ENCODE peak calls at places on chromosomes 2 and 18, in four cellular contexts. Z is GM12878, B is A549, W is K562. A is an unnamed sample.

GRCh38 chr18:31274915-31275314 is 43.0 kb upstream of the DSG1 start:
- DNase-seq in B (peak), Z (no peak), W (no peak), A (peak)

GRCh38 chr2:187338679-187339121 is 109.4 kb downstream of the CALCRL start:
- DNase-seq in B (no peak), Z (no peak), W (no peak), A (no peak)

GRCh38 chr18:49400398-49401072 is 59.9 kb downstream of the DYM start:
- DNase-seq in B (peak), Z (no peak), W (no peak), A (peak)

GRCh38 chr2:109243526-109244425 is 114.8 kb downstream of the SH3RF3 start:
- DNase-seq in B (no peak), W (no peak), Z (no peak), A (no peak)

GRCh38 chr2:50564781-50565180 is 467.2 kb downstream of the NRXN1 start:
- DNase-seq in Z (no peak), W (no peak), B (no peak), A (no peak)

GRCh38 chr18:39455300-39455699 is 1889.7 kb upstream of the CELF4 start:
- DNase-seq in W (no peak), B (peak), Z (no peak), A (peak)

GRCh38 chr2:213885485-213885884 is 525.4 kb upstream of the VWC2L start:
- DNase-seq in Z (no peak), W (no peak), B (no peak), A (no peak)

GRCh38 chr2:2562867-2563266 is 231.8 kb upstream of the MYT1L start:
- DNase-seq in W (no peak), Z (no peak), B (no peak), A (no peak)

GRCh38 chr18:33210575-33211189 is 229.8 kb downstream of the CCDC178 start:
- DNase-seq in Z (no peak), B (peak), W (no peak), A (peak)

GRCh38 chr2:88027709-88028389 is 11.5 kb upstream of the RNU2-63P start:
- DNase-seq in Z (no peak), B (no peak), W (no peak), A (no peak)

GRCh38 chr2:88019985-88020384 is 3.6 kb upstream of the RNU2-63P start:
- DNase-seq in W (no peak), Z (no peak), B (no peak), A (no peak)

GRCh38 chr2:88028931-88029330 is 12.6 kb upstream of the RNU2-63P start:
- DNase-seq in W (no peak), B (no peak), Z (no peak), A (no peak)

GRCh38 chr2:88022522-88022921 is 6.2 kb upstream of the RNU2-63P start:
- DNase-seq in B (no peak), W (no peak), Z (no peak), A (no peak)

DNA sequence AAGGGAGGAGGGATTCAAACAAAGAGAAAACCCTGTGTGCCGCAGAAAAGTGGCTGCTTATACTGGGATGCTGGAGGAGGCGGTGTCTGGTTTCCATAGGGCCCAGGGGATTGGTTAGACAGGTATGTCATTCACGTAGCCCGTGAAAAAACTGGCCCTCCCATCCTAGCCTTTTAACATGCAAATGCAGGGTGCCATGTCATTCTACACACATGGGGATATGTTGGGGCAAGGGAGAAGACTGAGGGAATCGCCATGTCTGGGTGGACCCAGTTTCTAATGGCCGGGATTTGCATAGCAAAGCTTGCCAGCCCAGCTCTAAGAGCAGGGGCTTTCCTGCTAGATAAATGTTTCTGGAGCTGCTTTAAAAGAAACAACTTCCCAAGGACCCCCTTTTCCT is 8.2 kb upstream of the RNU2-63P start:
- DNase-seq in Z (no peak), W (no peak), B (no peak), A (no peak)
- TF ChIP-seq MYC in Z (no peak), W (no peak), B (no peak), A (no peak)

GRCh38 chr2:45780541-45781463 is 129.3 kb downstream of the PRKCE start:
- DNase-seq in Z (no peak), B (no peak), W (no peak), A (no peak)

GRCh38 chr2:45781464-45781811 is 130.0 kb downstream of the PRKCE start:
- DNase-seq in Z (no peak), W (no peak), B (no peak), A (no peak)

GRCh38 chr2:45778720-45779171 is 127.3 kb downstream of the PRKCE start:
- DNase-seq in B (peak), Z (peak), W (peak), A (peak)

GRCh38 chr2:45776160-45776955 is 124.9 kb downstream of the PRKCE start:
- DNase-seq in W (no peak), Z (no peak), B (no peak), A (no peak)

DNA sequence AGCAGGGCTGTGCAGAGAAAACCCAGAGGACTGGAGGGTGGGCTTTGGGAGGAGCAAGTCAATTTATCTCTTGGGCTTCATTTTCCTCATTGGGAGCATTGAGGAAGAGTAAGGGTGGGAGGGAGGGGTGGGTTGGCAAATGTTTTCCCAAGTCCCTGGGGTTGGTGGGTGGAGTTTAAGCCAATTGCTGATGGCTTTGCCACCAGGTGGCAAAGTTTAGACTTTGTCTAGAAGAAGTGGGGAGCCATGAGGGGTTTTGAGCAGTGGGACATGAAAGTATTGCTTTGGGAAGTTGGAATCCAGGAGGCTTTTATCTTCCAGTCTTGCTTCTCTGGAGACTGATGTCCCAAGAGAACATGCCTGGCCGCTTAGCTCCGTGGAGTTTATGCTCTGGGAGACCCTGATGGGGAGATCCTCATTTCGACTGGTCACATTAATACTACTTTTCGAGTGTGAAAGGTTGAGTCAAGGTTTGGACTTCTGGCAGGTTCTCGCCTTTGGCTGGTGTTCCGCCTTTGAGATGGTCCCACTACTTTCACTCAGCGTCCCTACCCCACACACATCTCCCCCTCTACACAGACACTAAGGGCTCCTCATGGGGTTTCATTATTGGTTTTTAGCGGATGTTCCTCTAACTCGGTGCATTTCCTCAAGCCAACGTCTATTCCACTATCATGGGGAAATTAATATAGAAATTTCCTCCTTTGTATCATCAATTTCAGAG is 126.7 kb downstream of the PRKCE start:
- DNase-seq in B (no peak), Z (no peak), W (no peak), A (no peak)
- TF ChIP-seq RFX5 in B (no peak), Z (no peak), W (no peak), A (no peak)

GRCh38 chr2:188410504-188411235 is 119.0 kb downstream of the GULP1 start:
- DNase-seq in B (peak), W (no peak), Z (no peak), A (no peak)

GRCh38 chr2:188414412-188414811 is 122.7 kb downstream of the GULP1 start:
- DNase-seq in Z (no peak), B (peak), W (no peak), A (no peak)

GRCh38 chr2:188415754-188416083 is 124.0 kb downstream of the GULP1 start:
- DNase-seq in B (peak), Z (no peak), W (no peak), A (no peak)

GRCh38 chr2:188414869-188415753 is 123.4 kb downstream of the GULP1 start:
- DNase-seq in Z (no peak), B (peak), W (no peak), A (no peak)

GRCh38 chr2:188412190-188412589 is 120.5 kb downstream of the GULP1 start:
- DNase-seq in W (no peak), B (no peak), Z (no peak), A (no peak)
- TF ChIP-seq MYC in W (no peak), B (no peak), Z (no peak), A (no peak)

DNA sequence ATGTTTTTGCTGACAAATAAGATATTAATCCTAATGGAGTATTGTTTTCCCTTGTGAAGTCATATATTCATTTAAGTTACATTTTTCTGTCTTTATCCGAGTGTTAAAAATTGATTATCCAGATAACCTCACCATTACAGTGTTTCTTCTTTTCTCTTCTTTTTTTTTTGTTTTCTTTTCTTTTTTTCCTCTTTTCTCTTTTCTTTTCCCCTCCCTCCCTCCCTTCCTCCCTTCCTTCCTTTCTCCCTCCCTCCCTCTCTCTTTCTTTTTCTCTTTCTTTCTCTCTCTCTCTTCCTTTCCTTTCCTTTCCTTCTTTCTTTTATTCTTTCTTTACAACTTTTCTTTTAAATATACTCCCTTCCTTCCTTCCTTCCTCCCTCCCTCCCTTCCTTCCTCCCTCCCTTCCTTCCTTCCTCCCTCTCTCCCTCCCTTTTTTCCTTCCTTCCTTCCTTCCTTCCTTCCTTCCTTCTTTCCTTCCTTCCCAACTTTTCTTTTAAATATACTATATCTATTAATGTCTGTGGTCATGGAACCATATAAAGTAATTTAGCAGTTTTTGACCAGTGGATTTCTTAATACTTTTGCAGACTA is 40.9 kb downstream of the UBE2E3 start:
- DNase-seq in Z (no peak), W (no peak), B (no peak), A (no peak)
- TF ChIP-seq RFX5 in Z (no peak), W (no peak), B (no peak), A (no peak)

GRCh38 chr2:16412321-16413030 is 253.2 kb downstream of the CYRIA start:
- DNase-seq in B (no peak), Z (no peak), W (no peak), A (no peak)
- TF ChIP-seq MYC in B (no peak), Z (no peak), W (no peak), A (no peak)

GRCh38 chr2:130796280-130796679 is 40.4 kb upstream of the ARHGEF4 start:
- DNase-seq in B (no peak), W (no peak), Z (no peak), A (no peak)

GRCh38 chr2:130797493-130798435 is 39.0 kb upstream of the ARHGEF4 start:
- DNase-seq in B (peak), Z (peak), W (peak), A (peak)

GRCh38 chr2:130799295-130799694 is 37.4 kb upstream of the ARHGEF4 start:
- DNase-seq in B (no peak), W (no peak), Z (no peak), A (no peak)

GRCh38 chr2:130795431-130795830 is 40.1 kb downstream of the AMER3 start:
- DNase-seq in W (no peak), B (no peak), Z (no peak), A (no peak)

DNA sequence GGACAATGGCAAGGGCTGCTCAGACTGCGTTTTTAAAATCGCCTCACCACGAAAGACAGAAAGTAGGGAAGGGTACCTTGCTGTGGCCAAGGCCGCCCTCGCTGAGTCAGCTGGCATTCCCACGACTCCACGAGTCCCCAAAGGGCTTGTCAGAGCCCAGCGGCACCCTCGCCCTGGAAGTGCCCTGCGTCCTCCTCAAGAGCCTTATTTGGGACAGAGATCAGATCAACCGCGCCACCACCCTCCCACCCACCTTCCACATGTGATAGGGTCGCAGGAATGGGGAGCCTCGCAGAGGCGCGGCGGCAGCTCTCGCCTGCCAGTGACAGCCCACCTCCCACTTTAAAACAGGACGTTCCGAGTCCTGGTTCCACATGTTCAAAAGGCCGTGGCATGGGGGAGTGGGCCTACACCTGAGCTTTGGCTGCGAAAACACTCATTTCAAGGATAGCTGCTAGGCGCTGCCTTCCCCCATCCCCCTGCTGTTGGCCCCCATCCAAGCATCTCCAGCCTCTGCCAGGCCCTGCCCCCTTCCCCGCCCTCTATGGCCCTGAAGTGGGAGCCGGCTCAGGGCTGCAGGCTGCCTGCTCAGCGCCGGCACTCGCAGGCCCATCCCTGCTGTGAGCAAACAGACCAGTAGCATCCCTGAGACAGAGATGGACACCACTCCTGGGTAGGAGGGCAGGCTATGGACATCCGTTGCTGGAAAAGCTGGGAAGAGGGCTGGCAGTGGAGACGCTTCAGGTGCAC is 38.1 kb upstream of the ARHGEF4 start:
- DNase-seq in W (no peak), B (no peak), Z (no peak), A (no peak)
- TF ChIP-seq RFX5 in W (no peak), B (no peak), Z (no peak), A (no peak)

GRCh38 chr18:56030060-56030459 is 442.1 kb upstream of the TCF4 start:
- DNase-seq in B (no peak), W (no peak), Z (no peak), A (no peak)

GRCh38 chr18:56026505-56026904 is 438.5 kb upstream of the TCF4 start:
- DNase-seq in W (no peak), Z (no peak), B (no peak), A (no peak)

DNA sequence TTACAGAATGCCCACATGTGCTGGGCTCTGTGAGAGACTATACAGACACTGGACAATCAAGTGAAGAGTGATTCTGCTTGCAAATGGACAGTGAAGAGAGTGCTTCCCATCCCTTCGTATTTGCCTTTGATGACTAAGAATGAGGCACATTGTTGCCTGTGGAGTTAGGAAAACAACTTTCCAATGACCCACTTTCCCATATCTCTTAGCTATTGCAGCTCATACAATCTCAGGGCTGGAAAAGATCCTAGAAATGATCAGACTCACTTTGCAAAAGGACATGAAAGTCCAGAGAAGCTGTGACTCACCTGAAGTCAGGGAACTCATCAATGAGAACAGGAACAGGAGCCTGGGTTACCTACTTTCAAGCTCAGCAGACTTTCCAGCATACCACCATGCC is 440.5 kb upstream of the TCF4 start:
- DNase-seq in B (peak), Z (no peak), W (no peak), A (no peak)
- TF ChIP-seq MYC in B (no peak), Z (no peak), W (no peak), A (no peak)

A was measured in HepG2.